ENCODE peak calls at places on chromosomes 3 and 15, in ten cellular contexts. J, W, F, R, L, Y, O, Z, D and K are unnamed samples.

GRCh38 chr3:100402150-100402706 is 889 bp downstream of the LNP1 start:
- DNase-seq in J (peak), W (no peak), F (peak), R (peak), L (peak), Y (peak), O (no peak), Z (peak), D (no peak), K (peak)

GRCh38 chr3:35965908-35966307 is 326.6 kb downstream of the ARPP21 start:
- DNase-seq in J (peak), W (no peak), F (peak), R (peak), L (no peak), Y (peak), O (no peak), Z (peak), D (no peak), K (peak)

GRCh38 chr15:75368689-75369239 is 357 bp upstream of the MAN2C1 start:
- DNase-seq in J (peak), W (no peak), F (peak), R (no peak), L (no peak), Y (no peak), O (no peak), Z (peak), D (no peak), K (no peak)

GRCh38 chr3:111695584-111696213 is 100.6 kb upstream of the ZBED2 start:
- DNase-seq in J (peak), W (no peak), F (peak), R (peak), L (peak), Y (no peak), O (no peak), Z (peak), D (no peak), K (peak)

GRCh38 chr15:46848704-46849103 is 868.6 kb upstream of the SEMA6D start:
- DNase-seq in J (peak), W (no peak), F (peak), R (no peak), L (no peak), Y (no peak), O (no peak), Z (peak), D (no peak), K (no peak)

GRCh38 chr3:45345849-45346535 is 42.4 kb upstream of the LARS2 start:
- DNase-seq in J (no peak), W (no peak), F (no peak), R (no peak), L (no peak), Y (no peak), O (no peak), Z (peak), D (no peak), K (no peak)

GRCh38 chr15:67064607-67065530 is 533 bp upstream of the SMAD3 start:
- DNase-seq in J (no peak), W (no peak), F (peak), R (peak), L (no peak), Y (peak), O (peak), Z (no peak), D (peak), K (no peak)

GRCh38 chr15:69794643-69795461 is 302.9 kb downstream of the TLE3 start:
- DNase-seq in J (peak), W (peak), F (peak), R (no peak), L (no peak), Y (peak), O (peak), Z (peak), D (no peak), K (peak)

GRCh38 chr3:173411288-173412064 is 13.9 kb downstream of the NLGN1 start:
- DNase-seq in J (peak), W (peak), F (peak), R (peak), L (no peak), Y (peak), O (no peak), Z (peak), D (no peak), K (peak)

GRCh38 chr3:169659858-169660614 is 3.5 kb downstream of the MECOM start:
- DNase-seq in J (no peak), W (no peak), F (no peak), R (no peak), L (no peak), Y (no peak), O (no peak), Z (no peak), D (no peak), K (peak)

GRCh38 chr15:77865701-77866100 is 211.8 kb downstream of the TBC1D2B start:
- DNase-seq in J (no peak), W (no peak), F (no peak), R (no peak), L (no peak), Y (no peak), O (no peak), Z (no peak), D (no peak), K (no peak)

GRCh38 chr15:35194296-35194695 is 109.2 kb upstream of the NANOGP8 start:
- DNase-seq in J (peak), W (no peak), F (peak), R (no peak), L (no peak), Y (no peak), O (no peak), Z (peak), D (no peak), K (no peak)

GRCh38 chr3:48599509-48600285 is 4.6 kb upstream of the COL7A1 start:
- DNase-seq in J (no peak), W (no peak), F (no peak), R (no peak), L (no peak), Y (no peak), O (no peak), Z (no peak), D (no peak), K (no peak)

GRCh38 chr15:73679180-73679579 is 5.0 kb upstream of the CD276 start:
- DNase-seq in J (no peak), W (no peak), F (no peak), R (no peak), L (no peak), Y (no peak), O (no peak), Z (no peak), D (no peak), K (no peak)

DNA sequence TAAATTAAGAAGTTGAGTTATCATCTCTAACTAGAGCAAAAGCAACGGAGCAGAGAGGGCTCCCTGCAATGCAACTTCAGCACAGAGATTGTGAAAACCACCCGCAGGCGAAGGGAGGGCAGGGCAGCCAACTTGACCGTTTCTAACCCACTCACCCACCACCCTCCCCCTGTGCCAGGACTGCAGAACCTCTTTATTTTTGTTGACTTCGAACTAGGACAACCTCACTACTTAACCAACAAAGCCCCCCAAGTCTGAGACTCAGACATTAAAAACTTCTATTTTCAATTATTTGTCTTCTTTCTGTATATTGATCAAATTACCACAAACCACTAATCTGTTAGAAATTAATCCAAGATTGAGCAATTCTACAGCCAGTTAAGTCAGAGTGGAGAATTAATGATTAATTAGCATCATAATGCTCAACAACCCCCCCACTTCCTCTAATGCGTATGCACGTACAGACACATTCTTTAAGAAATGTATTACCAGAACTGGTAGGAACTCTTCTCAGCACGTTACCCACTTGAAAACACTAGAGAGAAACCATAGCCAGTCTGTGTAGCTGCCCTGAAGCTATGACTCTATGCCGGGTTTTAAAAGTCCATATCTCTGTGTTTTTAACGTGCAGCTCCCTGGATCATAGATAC is 2.0 kb downstream of the MGLL start:
- DNase-seq in J (peak), W (no peak), F (peak), R (peak), L (no peak), Y (no peak), O (no peak), Z (peak), D (no peak), K (peak)
- H3K4me3 ChIP-seq in J (peak), W (peak), F (peak), R (peak), L (no peak), Y (no peak), O (no peak), Z (no peak), D (peak), K (no peak)

GRCh38 chr3:127052121-127052561 is 69.2 kb downstream of the PLXNA1 start:
- DNase-seq in J (no peak), W (no peak), F (no peak), R (no peak), L (no peak), Y (no peak), O (no peak), Z (no peak), D (peak), K (peak)
- TF ChIP-seq CTCF in J (no peak), W (no peak), F (no peak), R (no peak), L (no peak), Y (no peak), O (no peak), Z (no peak), D (peak), K (no peak)

DNA sequence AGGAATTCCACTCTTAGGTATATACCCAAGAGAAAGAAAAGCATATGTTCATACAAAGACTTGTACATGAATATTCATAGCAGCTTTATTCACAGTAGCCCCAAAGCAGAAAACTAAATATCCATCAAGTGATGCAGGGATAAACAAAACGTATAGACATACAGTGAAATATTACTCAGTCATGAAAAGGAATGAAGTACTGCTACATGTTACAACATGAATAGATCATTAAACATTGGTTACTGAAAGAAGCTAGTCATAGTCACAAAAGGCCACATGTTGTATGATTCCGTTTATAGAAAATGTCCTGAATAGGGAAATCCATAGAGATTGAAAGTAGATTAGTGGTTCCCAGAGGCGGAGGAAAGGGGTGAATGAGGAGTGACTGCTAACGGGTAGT is 1.3 kb upstream of the MRAS start:
- DNase-seq in J (no peak), W (no peak), F (no peak), R (no peak), L (no peak), Y (no peak), O (no peak), Z (no peak), D (no peak), K (no peak)
- H3K4me3 ChIP-seq in J (no peak), W (peak), F (peak), R (peak), L (peak), Y (no peak), O (peak), Z (no peak), D (peak), K (no peak)

DNA sequence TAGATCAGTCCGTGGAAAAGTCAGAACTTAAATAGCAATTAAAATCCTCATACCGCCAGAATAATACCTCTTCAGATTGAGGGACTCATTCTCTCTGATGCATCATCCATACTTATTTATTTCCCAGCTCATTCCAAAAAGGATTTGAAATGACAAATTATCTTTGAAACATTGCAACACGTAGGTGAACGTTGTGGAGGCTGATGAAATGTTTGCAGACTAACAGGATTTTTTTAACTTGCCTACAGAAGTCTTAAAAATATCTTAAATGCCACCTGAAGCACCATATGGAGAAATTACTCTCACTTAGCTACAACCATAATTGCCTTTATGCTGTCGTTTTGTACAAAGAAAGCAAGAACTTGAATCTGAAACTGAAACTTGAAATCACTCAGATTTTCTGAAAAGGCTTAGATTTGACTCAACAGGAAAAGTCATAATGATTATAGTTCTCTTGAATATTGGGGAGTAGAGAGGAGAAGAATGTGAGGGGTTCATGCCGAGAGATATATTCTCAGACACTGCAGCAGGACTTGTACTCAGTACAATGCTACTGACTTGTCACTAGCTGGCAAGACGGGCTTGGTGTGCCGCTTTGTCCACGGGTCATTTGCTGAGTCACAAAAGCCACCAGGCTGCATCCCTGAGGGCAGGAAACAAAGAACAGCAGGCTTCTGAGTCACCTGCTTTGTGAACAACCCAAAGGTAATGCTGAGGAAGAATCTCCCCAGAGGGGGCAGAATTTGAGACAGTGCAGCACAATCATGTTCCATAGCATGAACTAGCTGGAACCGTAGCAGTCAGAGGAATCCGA is 7.1 kb upstream of the FMN1 start:
- DNase-seq in J (peak), W (peak), F (peak), R (peak), L (no peak), Y (peak), O (no peak), Z (peak), D (no peak), K (peak)
- TF ChIP-seq CTCF in J (no peak), W (no peak), F (no peak), R (peak), L (no peak), Y (no peak), O (no peak), Z (peak), D (no peak), K (no peak)